ENCODE peak calls at places on chromosomes 13 and 19, in four cellular contexts. D, Q, S and P are unnamed samples.

GRCh38 chr19:45161715-45162463 is 1.1 kb upstream of the NKPD1 start:
- DNase-seq in D (peak; percentile 28), Q (no peak), S (no peak), P (no peak)

GRCh38 chr13:31209172-31209818 is 9.5 kb downstream of the B3GLCT start:
- DNase-seq in Q (no peak), S (no peak), D (peak; percentile 48), P (no peak)

GRCh38 chr13:101297794-101298193 is 118.5 kb downstream of the NALCN start:
- DNase-seq in S (no peak), Q (no peak), D (no peak), P (no peak)

GRCh38 chr13:32669030-32669646 is 82.9 kb downstream of the PDS5B start:
- DNase-seq in D (peak; percentile 68), Q (peak; percentile 74), S (peak; percentile 9), P (peak; percentile 32)

GRCh38 chr13:101434486-101434885 is 18.0 kb upstream of the ITGBL1 start:
- DNase-seq in D (no peak), Q (no peak), S (no peak), P (no peak)

GRCh38 chr13:113586661-113587479 is 2.3 kb downstream of the TFDP1 start:
- DNase-seq in Q (no peak), D (no peak), S (no peak), P (no peak)

GRCh38 chr19:31534786-31535185 is 185.6 kb upstream of the TSHZ3 start:
- DNase-seq in D (no peak), Q (no peak), S (no peak), P (no peak)

GRCh38 chr13:113216165-113217056 is 7.0 kb downstream of the CUL4A start:
- DNase-seq in Q (peak; percentile 94), D (peak; percentile 81), S (no peak), P (peak; percentile 66)

GRCh38 chr13:23583491-23583890 is 13.3 kb downstream of the TNFRSF19 start:
- DNase-seq in S (peak; percentile 63), Q (no peak), D (no peak), P (no peak)

GRCh38 chr13:86960876-86961275 is 710.3 kb upstream of the SLITRK5 start:
- DNase-seq in S (no peak), D (peak; percentile 53), Q (no peak), P (no peak)

GRCh38 chr19:49436381-49437017 is 4.8 kb downstream of the SLC17A7 start:
- DNase-seq in S (no peak), Q (no peak), D (no peak), P (no peak)

GRCh38 chr19:11692127-11692790 is 46.5 kb downstream of the ZNF823 start:
- DNase-seq in Q (peak; percentile 87), S (no peak), D (no peak), P (no peak)

GRCh38 chr13:40974460-40975407 is 44.4 kb downstream of the ELF1 start:
- DNase-seq in S (no peak), D (peak; percentile 60), Q (peak; percentile 76), P (peak; percentile 2)

GRCh38 chr13:75415720-75416119 is 66.2 kb downstream of the TBC1D4 start:
- DNase-seq in D (peak; percentile 95), S (no peak), Q (peak; percentile 90), P (no peak)

GRCh38 chr19:15479391-15480345 is at the start of gene PGLYRP2:
- DNase-seq in D (no peak), Q (no peak), S (no peak), P (no peak)

GRCh38 chr19:48321372-48321621 is 4.1 kb upstream of the EMP3 start:
- DNase-seq in D (peak; percentile 79), Q (peak; percentile 83), S (peak; percentile 89), P (peak; percentile 99)

GRCh38 chr19:40139533-40140287 is 49.0 kb upstream of the ZNF780A start:
- DNase-seq in D (peak; percentile 58), S (peak; percentile 43), Q (peak; percentile 53), P (peak; percentile 22)

GRCh38 chr19:50365434-50366306 is at the start of gene NAPSA:
- DNase-seq in D (no peak), Q (no peak), S (no peak), P (no peak)

GRCh38 chr19:12969292-12969988 is at the start of gene DAND5:
- DNase-seq in Q (no peak), S (no peak), D (no peak), P (no peak)

GRCh38 chr19:1189419-1189818 is 15.4 kb upstream of the SBNO2 start:
- DNase-seq in Q (peak; percentile 89), D (no peak), S (no peak), P (no peak)

GRCh38 chr19:4327252-4327876 is 11.3 kb downstream of the STAP2 start:
- DNase-seq in S (peak; percentile 48), Q (peak; percentile 54), D (peak; percentile 41), P (peak; percentile 57)

GRCh38 chr19:12137541-12137940 is 2.6 kb downstream of the ZNF20 start:
- DNase-seq in Q (no peak), D (peak; percentile 16), S (no peak), P (no peak)

GRCh38 chr19:46924874-46925547 is 64.2 kb downstream of the ARHGAP35 start:
- DNase-seq in D (no peak), S (no peak), Q (no peak), P (no peak)

GRCh38 chr13:93352616-93353015 is 126.0 kb downstream of the GPC6 start:
- DNase-seq in Q (no peak), S (no peak), D (no peak), P (no peak)

GRCh38 chr19:54670576-54671347 is 8.0 kb downstream of the LILRB4 start:
- DNase-seq in S (no peak), Q (no peak), D (no peak), P (no peak)

GRCh38 chr19:32891609-32892008 is 22.0 kb upstream of the SLC7A9 start:
- DNase-seq in D (no peak), Q (no peak), S (no peak), P (no peak)

GRCh38 chr13:112445411-112446271 is 69.5 kb downstream of the SPACA7 start:
- DNase-seq in Q (no peak), S (no peak), D (no peak), P (no peak)